ENCODE peak calls at places on chromosomes 3 and 15, in ten cellular contexts. One of them, this sample, is unnamed.
A peak's percentile ranks its signal among the peaks of the same experiment; 100 is the strongest.

GRCh38 chr15:85579957-85580694 is 199.7 kb downstream of the AKAP13 start:
- DNase-seq in colonic mucosa: peak; percentile 79
- DNase-seq in kidney: no peak
- DNase-seq in Peyer's patch: peak; percentile 82
- DNase-seq in WERI-Rb-1: no peak
- DNase-seq in kidney epithelial cell: no peak
- DNase-seq in neural crest cell: no peak
- DNase-seq in foreskin fibroblast: no peak
- DNase-seq in tibial artery: no peak
- DNase-seq in dorsolateral prefrontal cortex: no peak
- DNase-seq in this sample: no peak

GRCh38 chr3:107969994-107970896 is 120.6 kb downstream of the CD47 start:
- DNase-seq in Peyer's patch: no peak
- DNase-seq in tibial artery: no peak
- DNase-seq in dorsolateral prefrontal cortex: no peak
- DNase-seq in neural crest cell: no peak
- DNase-seq in kidney epithelial cell: no peak
- DNase-seq in foreskin fibroblast: no peak
- DNase-seq in colonic mucosa: peak; percentile 39
- DNase-seq in WERI-Rb-1: no peak
- DNase-seq in kidney: no peak
- DNase-seq in this sample: peak; percentile 34

GRCh38 chr15:81888748-81889479 is 156.9 kb downstream of the MEX3B start:
- DNase-seq in WERI-Rb-1: no peak
- DNase-seq in dorsolateral prefrontal cortex: no peak
- DNase-seq in kidney: no peak
- DNase-seq in Peyer's patch: no peak
- DNase-seq in tibial artery: peak; percentile 74
- DNase-seq in colonic mucosa: no peak
- DNase-seq in kidney epithelial cell: no peak
- DNase-seq in foreskin fibroblast: peak; percentile 72
- DNase-seq in neural crest cell: no peak
- DNase-seq in this sample: no peak

GRCh38 chr3:182479335-182479734 is 314.0 kb upstream of the ATP11B start:
- DNase-seq in dorsolateral prefrontal cortex: no peak
- DNase-seq in WERI-Rb-1: no peak
- DNase-seq in Peyer's patch: no peak
- DNase-seq in foreskin fibroblast: no peak
- DNase-seq in colonic mucosa: no peak
- DNase-seq in kidney: no peak
- DNase-seq in kidney epithelial cell: no peak
- DNase-seq in tibial artery: no peak
- DNase-seq in neural crest cell: no peak
- DNase-seq in this sample: no peak

GRCh38 chr15:101063891-101064794 is 145.0 kb downstream of the LRRK1 start:
- DNase-seq in kidney: peak; percentile 84
- DNase-seq in dorsolateral prefrontal cortex: no peak
- DNase-seq in Peyer's patch: peak; percentile 43
- DNase-seq in foreskin fibroblast: no peak
- DNase-seq in tibial artery: peak; percentile 77
- DNase-seq in colonic mucosa: no peak
- DNase-seq in kidney epithelial cell: no peak
- DNase-seq in WERI-Rb-1: no peak
- DNase-seq in neural crest cell: no peak
- DNase-seq in this sample: peak; percentile 48

GRCh38 chr3:182803596-182803995 is 10.3 kb downstream of the ATP11B start:
- DNase-seq in colonic mucosa: no peak
- DNase-seq in WERI-Rb-1: no peak
- DNase-seq in foreskin fibroblast: no peak
- DNase-seq in dorsolateral prefrontal cortex: no peak
- DNase-seq in neural crest cell: no peak
- DNase-seq in Peyer's patch: no peak
- DNase-seq in tibial artery: no peak
- DNase-seq in kidney epithelial cell: no peak
- DNase-seq in kidney: no peak
- DNase-seq in this sample: no peak

GRCh38 chr15:48458876-48459275 is 127.6 kb downstream of the DUT start:
- DNase-seq in tibial artery: no peak
- DNase-seq in kidney: no peak
- DNase-seq in dorsolateral prefrontal cortex: no peak
- DNase-seq in foreskin fibroblast: no peak
- DNase-seq in colonic mucosa: no peak
- DNase-seq in neural crest cell: no peak
- DNase-seq in kidney epithelial cell: no peak
- DNase-seq in Peyer's patch: no peak
- DNase-seq in WERI-Rb-1: no peak
- DNase-seq in this sample: no peak

GRCh38 chr3:72601049-72601448 is 247.2 kb downstream of the SHQ1 start:
- DNase-seq in kidney: no peak
- DNase-seq in tibial artery: no peak
- DNase-seq in WERI-Rb-1: peak; percentile 95
- DNase-seq in foreskin fibroblast: no peak
- DNase-seq in Peyer's patch: no peak
- DNase-seq in colonic mucosa: no peak
- DNase-seq in neural crest cell: no peak
- DNase-seq in kidney epithelial cell: no peak
- DNase-seq in dorsolateral prefrontal cortex: no peak
- DNase-seq in this sample: no peak

GRCh38 chr3:126912491-126913195 is 70.3 kb upstream of the PLXNA1 start:
- DNase-seq in Peyer's patch: no peak
- DNase-seq in neural crest cell: no peak
- DNase-seq in WERI-Rb-1: no peak
- DNase-seq in kidney epithelial cell: no peak
- DNase-seq in dorsolateral prefrontal cortex: no peak
- DNase-seq in tibial artery: no peak
- DNase-seq in colonic mucosa: no peak
- DNase-seq in kidney: no peak
- DNase-seq in foreskin fibroblast: no peak
- DNase-seq in this sample: no peak

GRCh38 chr3:100256724-100257123 is 4.1 kb upstream of the TBC1D23 start:
- DNase-seq in neural crest cell: no peak
- DNase-seq in kidney epithelial cell: no peak
- DNase-seq in dorsolateral prefrontal cortex: no peak
- DNase-seq in Peyer's patch: no peak
- DNase-seq in kidney: no peak
- DNase-seq in colonic mucosa: no peak
- DNase-seq in foreskin fibroblast: peak; percentile 44
- DNase-seq in WERI-Rb-1: no peak
- DNase-seq in tibial artery: no peak
- DNase-seq in this sample: no peak

GRCh38 chr15:55108448-55108847 is 88.3 kb downstream of the RSL24D1 start:
- DNase-seq in WERI-Rb-1: no peak
- DNase-seq in colonic mucosa: no peak
- DNase-seq in kidney: no peak
- DNase-seq in Peyer's patch: no peak
- DNase-seq in foreskin fibroblast: no peak
- DNase-seq in tibial artery: no peak
- DNase-seq in neural crest cell: no peak
- DNase-seq in kidney epithelial cell: no peak
- DNase-seq in dorsolateral prefrontal cortex: no peak
- DNase-seq in this sample: no peak

GRCh38 chr15:55108858-55109518 is 87.8 kb downstream of the RSL24D1 start:
- DNase-seq in colonic mucosa: peak; percentile 54
- DNase-seq in dorsolateral prefrontal cortex: peak; percentile 66
- DNase-seq in foreskin fibroblast: peak; percentile 2
- DNase-seq in WERI-Rb-1: peak; percentile 76
- DNase-seq in kidney: peak; percentile 75
- DNase-seq in tibial artery: peak; percentile 82
- DNase-seq in kidney epithelial cell: no peak
- DNase-seq in neural crest cell: peak; percentile 78
- DNase-seq in Peyer's patch: peak; percentile 69
- DNase-seq in this sample: peak; percentile 69

GRCh38 chr15:55110446-55110845 is 86.3 kb downstream of the RSL24D1 start:
- DNase-seq in tibial artery: no peak
- DNase-seq in WERI-Rb-1: no peak
- DNase-seq in foreskin fibroblast: no peak
- DNase-seq in colonic mucosa: no peak
- DNase-seq in Peyer's patch: no peak
- DNase-seq in neural crest cell: no peak
- DNase-seq in dorsolateral prefrontal cortex: no peak
- DNase-seq in kidney epithelial cell: no peak
- DNase-seq in kidney: no peak
- DNase-seq in this sample: no peak

GRCh38 chr15:55106155-55106554 is 90.6 kb downstream of the RSL24D1 start:
- DNase-seq in kidney: no peak
- DNase-seq in kidney epithelial cell: no peak
- DNase-seq in neural crest cell: no peak
- DNase-seq in Peyer's patch: no peak
- DNase-seq in foreskin fibroblast: no peak
- DNase-seq in colonic mucosa: no peak
- DNase-seq in WERI-Rb-1: no peak
- DNase-seq in tibial artery: no peak
- DNase-seq in dorsolateral prefrontal cortex: no peak
- DNase-seq in this sample: no peak
- TF ChIP-seq CTCF in kidney: no peak
- TF ChIP-seq CTCF in kidney epithelial cell: no peak
- TF ChIP-seq CTCF in neural crest cell: no peak
- TF ChIP-seq CTCF in Peyer's patch: no peak
- TF ChIP-seq CTCF in foreskin fibroblast: no peak
- TF ChIP-seq CTCF in colonic mucosa: no peak
- TF ChIP-seq CTCF in WERI-Rb-1: no peak
- TF ChIP-seq CTCF in tibial artery: no peak
- TF ChIP-seq CTCF in dorsolateral prefrontal cortex: no peak
- TF ChIP-seq CTCF in this sample: no peak

GRCh38 chr3:42980209-42980608 is 1.1 kb downstream of the GASK1A start:
- DNase-seq in WERI-Rb-1: no peak
- DNase-seq in colonic mucosa: no peak
- DNase-seq in foreskin fibroblast: no peak
- DNase-seq in Peyer's patch: no peak
- DNase-seq in dorsolateral prefrontal cortex: no peak
- DNase-seq in neural crest cell: no peak
- DNase-seq in kidney: no peak
- DNase-seq in kidney epithelial cell: no peak
- DNase-seq in tibial artery: no peak
- DNase-seq in this sample: no peak

GRCh38 chr3:42980909-42981308 is 1.8 kb downstream of the GASK1A start:
- DNase-seq in dorsolateral prefrontal cortex: no peak
- DNase-seq in neural crest cell: no peak
- DNase-seq in tibial artery: peak; percentile 79
- DNase-seq in foreskin fibroblast: no peak
- DNase-seq in Peyer's patch: no peak
- DNase-seq in colonic mucosa: no peak
- DNase-seq in kidney epithelial cell: no peak
- DNase-seq in WERI-Rb-1: no peak
- DNase-seq in kidney: no peak
- DNase-seq in this sample: no peak

GRCh38 chr3:42982645-42983412 is 3.7 kb downstream of the GASK1A start:
- DNase-seq in tibial artery: peak; percentile 83
- DNase-seq in dorsolateral prefrontal cortex: no peak
- DNase-seq in kidney: no peak
- DNase-seq in Peyer's patch: no peak
- DNase-seq in WERI-Rb-1: no peak
- DNase-seq in foreskin fibroblast: no peak
- DNase-seq in colonic mucosa: no peak
- DNase-seq in neural crest cell: no peak
- DNase-seq in kidney epithelial cell: no peak
- DNase-seq in this sample: no peak

GRCh38 chr3:42975955-42976354 is 3.2 kb upstream of the GASK1A start:
- DNase-seq in colonic mucosa: no peak
- DNase-seq in tibial artery: no peak
- DNase-seq in Peyer's patch: no peak
- DNase-seq in kidney epithelial cell: no peak
- DNase-seq in foreskin fibroblast: no peak
- DNase-seq in neural crest cell: no peak
- DNase-seq in WERI-Rb-1: no peak
- DNase-seq in dorsolateral prefrontal cortex: no peak
- DNase-seq in kidney: no peak
- DNase-seq in this sample: no peak

DNA sequence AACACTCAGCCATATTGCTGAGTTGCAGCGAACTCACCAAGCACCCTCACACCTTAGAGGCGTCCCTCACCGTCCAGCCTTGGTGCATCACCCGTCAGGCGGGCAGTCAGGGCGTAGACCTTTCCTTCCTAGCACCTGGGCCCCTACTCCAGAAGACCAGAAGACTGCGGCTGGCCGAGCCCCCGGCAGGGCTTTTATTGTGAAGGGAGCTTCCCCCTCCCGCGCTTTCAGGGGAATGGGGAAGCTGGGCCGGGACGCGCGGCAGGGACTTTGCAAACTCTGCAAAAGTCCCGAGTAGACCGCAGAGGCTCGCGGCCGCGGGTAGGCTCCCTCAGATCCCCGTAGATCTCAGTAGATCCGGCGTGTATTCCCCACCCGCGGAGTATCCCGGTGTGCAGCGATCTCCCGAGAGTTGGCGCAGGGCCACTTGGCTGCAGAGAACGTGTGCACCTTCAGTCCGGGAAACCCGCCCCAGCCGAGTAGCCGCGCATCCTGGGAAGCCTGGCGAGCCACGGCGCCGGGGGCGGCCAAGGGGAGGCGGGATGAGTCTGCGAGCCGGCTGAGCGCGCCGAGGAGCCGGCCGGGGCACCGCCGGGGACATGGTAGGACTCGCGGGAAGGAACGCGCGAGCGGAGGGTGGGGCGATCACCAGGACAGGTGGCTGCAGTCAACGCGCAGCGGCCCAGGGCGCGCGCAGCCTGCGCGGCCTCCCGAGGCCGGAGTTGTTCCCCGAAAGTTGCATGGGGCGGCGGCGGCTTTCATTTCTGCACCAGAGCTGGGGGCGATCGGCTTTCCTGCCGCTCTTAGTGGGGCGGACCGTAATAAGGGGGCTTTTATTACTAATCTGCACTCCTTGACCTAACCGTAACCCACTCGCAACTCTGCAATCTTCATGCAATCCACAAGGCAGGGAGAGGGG is at the start of gene GASK1A:
- DNase-seq in kidney epithelial cell: no peak
- DNase-seq in colonic mucosa: peak; percentile 36
- DNase-seq in foreskin fibroblast: no peak
- DNase-seq in dorsolateral prefrontal cortex: no peak
- DNase-seq in Peyer's patch: peak; percentile 62
- DNase-seq in kidney: peak; percentile 83
- DNase-seq in neural crest cell: peak; percentile 40
- DNase-seq in tibial artery: peak; percentile 84
- DNase-seq in WERI-Rb-1: peak; percentile 35
- DNase-seq in this sample: peak; percentile 20
- TF ChIP-seq CTCF in kidney epithelial cell: no peak
- TF ChIP-seq CTCF in colonic mucosa: no peak
- TF ChIP-seq CTCF in foreskin fibroblast: no peak
- TF ChIP-seq CTCF in dorsolateral prefrontal cortex: no peak
- TF ChIP-seq CTCF in Peyer's patch: no peak
- TF ChIP-seq CTCF in kidney: no peak
- TF ChIP-seq CTCF in neural crest cell: no peak
- TF ChIP-seq CTCF in tibial artery: no peak
- TF ChIP-seq CTCF in WERI-Rb-1: no peak
- TF ChIP-seq CTCF in this sample: no peak

GRCh38 chr15:40471105-40471777 is 457 bp downstream of the CHST14 start:
- DNase-seq in kidney: peak; percentile 83
- DNase-seq in tibial artery: peak; percentile 72
- DNase-seq in foreskin fibroblast: no peak
- DNase-seq in Peyer's patch: peak; percentile 57
- DNase-seq in kidney epithelial cell: no peak
- DNase-seq in WERI-Rb-1: no peak
- DNase-seq in neural crest cell: peak; percentile 29
- DNase-seq in dorsolateral prefrontal cortex: no peak
- DNase-seq in colonic mucosa: peak; percentile 26
- DNase-seq in this sample: peak; percentile 39
- TF ChIP-seq CTCF in kidney: no peak
- TF ChIP-seq CTCF in tibial artery: no peak
- TF ChIP-seq CTCF in foreskin fibroblast: no peak
- TF ChIP-seq CTCF in Peyer's patch: no peak
- TF ChIP-seq CTCF in kidney epithelial cell: no peak
- TF ChIP-seq CTCF in WERI-Rb-1: no peak
- TF ChIP-seq CTCF in neural crest cell: no peak
- TF ChIP-seq CTCF in dorsolateral prefrontal cortex: no peak
- TF ChIP-seq CTCF in colonic mucosa: no peak
- TF ChIP-seq CTCF in this sample: no peak

GRCh38 chr15:38562278-38562677 is 2.3 kb downstream of the RASGRP1 start:
- DNase-seq in neural crest cell: no peak
- DNase-seq in Peyer's patch: no peak
- DNase-seq in dorsolateral prefrontal cortex: no peak
- DNase-seq in kidney: no peak
- DNase-seq in colonic mucosa: no peak
- DNase-seq in WERI-Rb-1: no peak
- DNase-seq in tibial artery: no peak
- DNase-seq in foreskin fibroblast: no peak
- DNase-seq in kidney epithelial cell: no peak
- DNase-seq in this sample: no peak
- TF ChIP-seq CTCF in neural crest cell: no peak
- TF ChIP-seq CTCF in Peyer's patch: no peak
- TF ChIP-seq CTCF in dorsolateral prefrontal cortex: no peak
- TF ChIP-seq CTCF in kidney: no peak
- TF ChIP-seq CTCF in colonic mucosa: no peak
- TF ChIP-seq CTCF in WERI-Rb-1: no peak
- TF ChIP-seq CTCF in tibial artery: no peak
- TF ChIP-seq CTCF in foreskin fibroblast: no peak
- TF ChIP-seq CTCF in kidney epithelial cell: no peak
- TF ChIP-seq CTCF in this sample: no peak